ENCODE peak calls at places on chromosomes 16 and 17, in nine cellular contexts. K is neural crest cell; J is CD4-positive, alpha-beta T cell; T is heart right ventricle; H is body of pancreas; X is WERI-Rb-1; Y is HFF-Myc; U is endothelial cell; Z is activated B cell treated with CpG ODN at 0.5 μM for 24 hours. B is an unnamed sample.

GRCh38 chr16:84218961-84219360 is 20.9 kb downstream of the KCNG4 start:
- DNase-seq in X (no peak), T (no peak), Y (no peak), K (no peak), U (no peak), Z (no peak), H (no peak), J (no peak), B (no peak)

GRCh38 chr16:4021070-4021779 is 95.0 kb downstream of the ADCY9 start:
- DNase-seq in X (no peak), U (no peak), K (no peak), Y (no peak), J (no peak), Z (no peak), H (peak; percentile 97), T (no peak), B (no peak)

GRCh38 chr16:83400234-83400633 is 407.5 kb upstream of the HSBP1 start:
- DNase-seq in T (no peak), U (peak; percentile 3), X (no peak), Z (no peak), K (no peak), J (no peak), H (no peak), Y (no peak), B (no peak)

GRCh38 chr16:55630774-55631173 is 25.0 kb upstream of the SLC6A2 start:
- DNase-seq in J (no peak), H (no peak), X (no peak), Z (no peak), K (no peak), T (no peak), Y (no peak), U (no peak), B (no peak)

GRCh38 chr17:54947396-54947795 is 21.1 kb downstream of the COX11 start:
- DNase-seq in U (no peak), K (no peak), X (no peak), Z (no peak), H (no peak), J (no peak), T (no peak), Y (no peak), B (no peak)

GRCh38 chr17:45813051-45813731 is 29.1 kb downstream of the CRHR1 start:
- DNase-seq in Z (no peak), K (peak; percentile 59), Y (no peak), J (no peak), H (no peak), U (peak; percentile 73), X (peak; percentile 80), T (no peak), B (no peak)

GRCh38 chr17:2856727-2857126 is 60.5 kb downstream of the RAP1GAP2 start:
- DNase-seq in K (no peak), Y (no peak), Z (no peak), T (no peak), X (no peak), J (no peak), U (no peak), H (peak; percentile 46), B (no peak)

GRCh38 chr17:66987059-66987616 is 22.6 kb downstream of the CACNG4 start:
- DNase-seq in Z (no peak), J (no peak), H (no peak), U (no peak), K (no peak), T (no peak), Y (no peak), X (no peak), B (no peak)

GRCh38 chr17:16491131-16491702 is 776 bp downstream of the LRRC75A start:
- DNase-seq in J (no peak), K (no peak), Z (no peak), X (no peak), T (no peak), U (no peak), H (no peak), Y (no peak), B (no peak)

GRCh38 chr17:50270430-50271172 is 3.7 kb upstream of the TMEM92 start:
- DNase-seq in H (no peak), J (no peak), T (no peak), X (no peak), Z (peak; percentile 14), Y (no peak), K (peak; percentile 45), U (no peak), B (no peak)

GRCh38 chr17:8015957-8016631 is 13.7 kb downstream of the GUCY2D start:
- DNase-seq in K (no peak), Z (no peak), H (peak; percentile 62), X (peak; percentile 45), J (no peak), Y (no peak), T (no peak), U (peak; percentile 38), B (no peak)

GRCh38 chr17:72110231-72110952 is 10.4 kb upstream of the SOX9 start:
- DNase-seq in U (no peak), T (no peak), Y (no peak), H (no peak), J (no peak), Z (no peak), K (no peak), X (no peak), B (no peak)

DNA sequence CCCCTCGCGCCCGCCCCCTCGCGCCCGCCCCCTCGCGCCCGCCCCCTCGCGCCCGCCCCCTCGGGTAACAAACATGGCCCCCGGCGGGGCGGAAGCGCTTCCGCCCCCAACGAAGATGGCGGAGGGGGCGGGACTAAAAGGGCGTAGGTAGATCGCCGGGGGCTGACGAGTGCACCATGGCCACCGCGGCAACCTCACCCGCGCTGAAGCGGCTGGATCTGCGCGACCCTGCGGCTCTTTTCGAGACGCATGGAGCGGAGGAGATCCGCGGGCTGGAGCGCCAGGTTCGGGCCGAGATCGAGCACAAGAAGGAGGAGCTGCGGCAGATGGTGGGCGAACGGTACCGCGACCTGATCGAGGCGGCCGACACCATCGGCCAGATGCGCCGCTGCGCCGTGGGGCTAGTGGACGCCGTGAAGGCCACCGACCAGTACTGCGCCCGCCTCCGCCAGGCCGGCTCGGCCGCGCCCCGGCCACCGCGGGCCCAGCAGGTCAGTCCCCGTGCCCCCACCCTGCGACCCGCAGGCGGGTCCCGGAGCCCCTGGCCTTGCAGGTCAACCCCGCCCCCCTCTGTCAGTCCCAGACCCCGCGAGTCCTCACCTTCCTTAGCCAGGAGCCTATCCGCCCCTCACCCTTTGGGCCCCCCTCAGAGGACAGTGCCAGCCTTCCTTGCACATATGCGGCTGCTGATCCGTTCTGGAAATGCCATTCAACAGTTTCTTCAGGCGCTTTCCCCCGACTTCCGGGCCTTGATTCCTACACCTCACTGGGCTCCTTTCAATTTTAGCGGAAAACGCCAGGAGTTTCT is at the start of gene COG1:
- DNase-seq in H (peak; percentile 91), J (peak; percentile 82), T (peak; percentile 91), Z (peak; percentile 65), X (peak; percentile 96), K (peak; percentile 69), U (peak; percentile 84), Y (no peak), B (peak; percentile 73)
- TF ChIP-seq CTCF in H (no peak), J (no peak), T (no peak), Z (no peak), X (peak; percentile 5), K (no peak), U (no peak), Y (no peak), B (no peak)

DNA sequence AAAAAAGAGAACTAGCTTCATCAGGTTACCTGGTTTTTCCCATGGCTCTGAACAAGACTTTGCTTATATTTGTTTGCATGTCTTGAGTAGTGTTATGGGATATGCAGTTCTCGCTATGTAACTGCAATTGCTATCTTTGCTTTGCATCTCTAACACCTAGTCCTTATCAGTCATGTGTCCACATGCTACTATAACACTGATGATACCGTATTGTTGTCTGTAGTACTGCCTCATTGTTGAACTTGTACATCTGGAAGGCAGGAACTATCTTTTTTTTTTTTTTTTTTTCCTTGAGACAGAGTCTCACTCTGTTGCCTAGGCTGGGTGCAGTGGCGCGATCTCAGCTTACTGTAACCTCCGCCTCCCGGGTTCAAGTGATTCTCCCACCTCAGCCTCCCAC is 2.5 kb downstream of the PSME3 start:
- DNase-seq in T (no peak), K (no peak), J (no peak), X (no peak), H (no peak), Y (no peak), U (no peak), Z (no peak), B (no peak)
- TF ChIP-seq CTCF in T (no peak), K (no peak), J (no peak), X (no peak), H (no peak), Y (no peak), U (no peak), Z (no peak), B (no peak)

DNA sequence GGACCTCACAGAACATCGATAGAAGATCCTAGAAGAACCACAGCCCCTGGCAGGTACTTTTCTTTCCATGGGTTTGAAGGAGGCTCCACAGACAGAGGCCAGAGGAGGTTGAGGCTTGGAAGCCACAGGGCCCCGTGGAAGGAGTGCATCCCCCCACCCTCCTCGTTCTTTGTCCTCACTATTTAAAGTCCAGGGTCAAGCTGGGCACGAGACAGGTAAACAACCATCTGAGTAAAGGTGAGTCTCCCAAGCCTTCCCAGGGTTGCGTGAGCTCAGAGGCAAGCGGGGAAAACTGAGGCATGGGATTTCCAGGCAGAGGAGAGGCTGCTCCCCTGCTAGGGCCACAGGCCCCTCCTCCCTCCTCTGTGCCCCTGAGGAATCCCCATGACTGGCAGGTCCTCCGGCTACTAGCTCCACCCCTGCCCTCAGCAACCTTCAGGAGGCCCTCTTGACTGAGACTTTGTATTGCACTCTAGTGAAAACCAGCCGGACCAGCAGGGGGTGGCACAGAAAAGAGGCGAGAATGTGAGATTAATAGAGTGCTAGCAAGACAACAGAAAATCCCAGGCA is 927 bp upstream of the SULT1A2 start:
- DNase-seq in H (peak; percentile 34), J (no peak), U (no peak), T (no peak), K (no peak), X (peak; percentile 73), Z (no peak), Y (no peak), B (no peak)
- TF ChIP-seq CTCF in H (no peak), J (no peak), U (no peak), T (no peak), K (peak; percentile 16), X (peak; percentile 12), Z (no peak), Y (no peak), B (no peak)

GRCh38 chr17:82915010-82915696 is 75.3 kb upstream of the ZNF750 start:
- DNase-seq in J (no peak), Z (no peak), U (no peak), H (no peak), K (no peak), Y (no peak), T (no peak), X (no peak), B (no peak)

GRCh38 chr17:82911822-82912221 is 72.0 kb upstream of the ZNF750 start:
- DNase-seq in Z (no peak), X (no peak), J (no peak), Y (no peak), H (no peak), U (no peak), K (no peak), T (no peak), B (no peak)

GRCh38 chr17:82914375-82914774 is 74.6 kb upstream of the ZNF750 start:
- DNase-seq in U (no peak), T (no peak), K (no peak), X (no peak), Y (no peak), J (no peak), H (peak; percentile 33), Z (no peak), B (no peak)

GRCh38 chr17:82912571-82913089 is 72.8 kb upstream of the ZNF750 start:
- DNase-seq in U (no peak), H (no peak), K (no peak), Y (no peak), T (no peak), Z (no peak), X (no peak), J (no peak), B (no peak)

GRCh38 chr17:82913304-82914043 is 73.7 kb upstream of the ZNF750 start:
- DNase-seq in J (no peak), U (no peak), Y (no peak), H (peak; percentile 31), Z (no peak), T (no peak), K (no peak), X (peak; percentile 48), B (no peak)
- TF ChIP-seq CTCF in J (peak; percentile 13), U (no peak), Y (peak; percentile 26), H (peak; percentile 5), Z (no peak), T (peak; percentile 35), K (peak; percentile 34), X (peak; percentile 68), B (no peak)